ENCODE peak calls at places on chromosomes 13 and 19, in five cellular contexts. One of them, this sample, is unnamed.

GRCh38 chr13:42814868-42815267 is 33.5 kb downstream of the FAM216B start:
- DNase-seq in K562: no peak
- DNase-seq in GM12878: no peak
- DNase-seq in HepG2: no peak
- DNase-seq in HCT116: no peak
- DNase-seq in this sample: peak

GRCh38 chr13:51739403-51740112 is 64.4 kb downstream of the DHRS12 start:
- DNase-seq in HCT116: no peak
- DNase-seq in K562: no peak
- DNase-seq in HepG2: no peak
- DNase-seq in GM12878: no peak
- DNase-seq in this sample: no peak

GRCh38 chr13:97327521-97328221 is 105.5 kb downstream of the MBNL2 start:
- DNase-seq in HepG2: no peak
- DNase-seq in GM12878: no peak
- DNase-seq in HCT116: no peak
- DNase-seq in K562: peak
- DNase-seq in this sample: no peak

GRCh38 chr19:6055013-6055795 is 55.1 kb downstream of the RFX2 start:
- DNase-seq in K562: no peak
- DNase-seq in GM12878: no peak
- DNase-seq in HepG2: no peak
- DNase-seq in HCT116: no peak
- DNase-seq in this sample: no peak

GRCh38 chr19:39671739-39672363 is 16.1 kb downstream of the LGALS16 start:
- DNase-seq in GM12878: no peak
- DNase-seq in HepG2: peak
- DNase-seq in HCT116: peak
- DNase-seq in K562: peak
- DNase-seq in this sample: peak

GRCh38 chr13:98942485-98942884 is 35.4 kb downstream of the DOCK9 start:
- DNase-seq in HepG2: no peak
- DNase-seq in GM12878: no peak
- DNase-seq in K562: no peak
- DNase-seq in HCT116: no peak
- DNase-seq in this sample: no peak

GRCh38 chr19:5966941-5967340 is 11.0 kb downstream of the RANBP3 start:
- DNase-seq in GM12878: no peak
- DNase-seq in K562: no peak
- DNase-seq in HCT116: no peak
- DNase-seq in HepG2: no peak
- DNase-seq in this sample: no peak

GRCh38 chr19:43479226-43479625 is 13.8 kb upstream of the LYPD3 start:
- DNase-seq in K562: no peak
- DNase-seq in HepG2: no peak
- DNase-seq in GM12878: no peak
- DNase-seq in HCT116: no peak
- DNase-seq in this sample: no peak

GRCh38 chr19:6161271-6161850 is 25.9 kb downstream of the ACSBG2 start:
- DNase-seq in GM12878: peak
- DNase-seq in K562: peak
- DNase-seq in HCT116: peak
- DNase-seq in HepG2: peak
- DNase-seq in this sample: peak

GRCh38 chr13:23674795-23675640 is 104.8 kb downstream of the TNFRSF19 start:
- DNase-seq in HCT116: no peak
- DNase-seq in HepG2: peak
- DNase-seq in GM12878: no peak
- DNase-seq in K562: no peak
- DNase-seq in this sample: no peak

GRCh38 chr13:102369303-102369702 is 32.5 kb downstream of the FGF14 start:
- DNase-seq in K562: no peak
- DNase-seq in HCT116: no peak
- DNase-seq in HepG2: no peak
- DNase-seq in GM12878: no peak
- DNase-seq in this sample: no peak

GRCh38 chr13:37106642-37107041 is 1.2 kb upstream of the CSNK1A1L start:
- DNase-seq in GM12878: no peak
- DNase-seq in HCT116: no peak
- DNase-seq in K562: no peak
- DNase-seq in HepG2: no peak
- DNase-seq in this sample: no peak

GRCh38 chr13:23703241-23703640 is 133.0 kb downstream of the TNFRSF19 start:
- DNase-seq in GM12878: no peak
- DNase-seq in HepG2: no peak
- DNase-seq in K562: no peak
- DNase-seq in HCT116: no peak
- DNase-seq in this sample: no peak

GRCh38 chr19:46990998-46991676 is 28.5 kb upstream of the NPAS1 start:
- DNase-seq in K562: peak
- DNase-seq in HCT116: peak
- DNase-seq in HepG2: peak
- DNase-seq in GM12878: peak
- DNase-seq in this sample: peak

GRCh38 chr19:14002571-14003278 is 3.4 kb downstream of the RFX1 start:
- DNase-seq in HCT116: no peak
- DNase-seq in HepG2: no peak
- DNase-seq in GM12878: peak
- DNase-seq in K562: no peak
- DNase-seq in this sample: no peak

GRCh38 chr19:1369214-1369805 is 14.4 kb upstream of the NDUFS7 start:
- DNase-seq in GM12878: no peak
- DNase-seq in HCT116: no peak
- DNase-seq in K562: no peak
- DNase-seq in HepG2: no peak
- DNase-seq in this sample: no peak

GRCh38 chr13:66154981-66155380 is 1075.2 kb downstream of the PCDH9 start:
- DNase-seq in GM12878: no peak
- DNase-seq in K562: no peak
- DNase-seq in HCT116: no peak
- DNase-seq in HepG2: no peak
- DNase-seq in this sample: no peak

GRCh38 chr19:31938675-31939074 is 406.7 kb upstream of the ZNF507 start:
- DNase-seq in K562: no peak
- DNase-seq in GM12878: no peak
- DNase-seq in HepG2: no peak
- DNase-seq in HCT116: no peak
- DNase-seq in this sample: no peak

GRCh38 chr13:29550589-29550988 is 44.9 kb downstream of the SLC7A1 start:
- DNase-seq in GM12878: no peak
- DNase-seq in HCT116: no peak
- DNase-seq in K562: no peak
- DNase-seq in HepG2: no peak
- DNase-seq in this sample: no peak

GRCh38 chr19:4014541-4015491 is 7.3 kb downstream of the PIAS4 start:
- DNase-seq in K562: peak
- DNase-seq in HCT116: no peak
- DNase-seq in HepG2: no peak
- DNase-seq in GM12878: no peak
- DNase-seq in this sample: peak
- TF ChIP-seq ZBTB33 in K562: no peak
- TF ChIP-seq ZBTB33 in HCT116: no peak
- TF ChIP-seq ZBTB33 in HepG2: no peak
- TF ChIP-seq ZBTB33 in GM12878: no peak
- TF ChIP-seq ZBTB33 in this sample: no peak

GRCh38 chr19:29771708-29772415 is 39.9 kb upstream of the CCNE1 start:
- DNase-seq in K562: peak
- DNase-seq in GM12878: no peak
- DNase-seq in HCT116: peak
- DNase-seq in HepG2: peak
- DNase-seq in this sample: peak
- TF ChIP-seq ZBTB33 in K562: no peak
- TF ChIP-seq ZBTB33 in GM12878: no peak
- TF ChIP-seq ZBTB33 in HCT116: no peak
- TF ChIP-seq ZBTB33 in HepG2: no peak
- TF ChIP-seq ZBTB33 in this sample: no peak

GRCh38 chr13:31629085-31629785 is 110.1 kb upstream of the RXFP2 start:
- DNase-seq in GM12878: no peak
- DNase-seq in K562: no peak
- DNase-seq in HCT116: no peak
- DNase-seq in HepG2: no peak
- DNase-seq in this sample: no peak
- TF ChIP-seq ZBTB33 in GM12878: no peak
- TF ChIP-seq ZBTB33 in K562: no peak
- TF ChIP-seq ZBTB33 in HCT116: no peak
- TF ChIP-seq ZBTB33 in HepG2: no peak
- TF ChIP-seq ZBTB33 in this sample: no peak

GRCh38 chr19:10086032-10086903 is at the start of gene SHFL:
- DNase-seq in HCT116: no peak
- DNase-seq in GM12878: no peak
- DNase-seq in HepG2: peak
- DNase-seq in K562: peak
- DNase-seq in this sample: peak
- TF ChIP-seq ZBTB33 in HCT116: no peak
- TF ChIP-seq ZBTB33 in GM12878: no peak
- TF ChIP-seq ZBTB33 in HepG2: no peak
- TF ChIP-seq ZBTB33 in K562: no peak
- TF ChIP-seq ZBTB33 in this sample: no peak

DNA sequence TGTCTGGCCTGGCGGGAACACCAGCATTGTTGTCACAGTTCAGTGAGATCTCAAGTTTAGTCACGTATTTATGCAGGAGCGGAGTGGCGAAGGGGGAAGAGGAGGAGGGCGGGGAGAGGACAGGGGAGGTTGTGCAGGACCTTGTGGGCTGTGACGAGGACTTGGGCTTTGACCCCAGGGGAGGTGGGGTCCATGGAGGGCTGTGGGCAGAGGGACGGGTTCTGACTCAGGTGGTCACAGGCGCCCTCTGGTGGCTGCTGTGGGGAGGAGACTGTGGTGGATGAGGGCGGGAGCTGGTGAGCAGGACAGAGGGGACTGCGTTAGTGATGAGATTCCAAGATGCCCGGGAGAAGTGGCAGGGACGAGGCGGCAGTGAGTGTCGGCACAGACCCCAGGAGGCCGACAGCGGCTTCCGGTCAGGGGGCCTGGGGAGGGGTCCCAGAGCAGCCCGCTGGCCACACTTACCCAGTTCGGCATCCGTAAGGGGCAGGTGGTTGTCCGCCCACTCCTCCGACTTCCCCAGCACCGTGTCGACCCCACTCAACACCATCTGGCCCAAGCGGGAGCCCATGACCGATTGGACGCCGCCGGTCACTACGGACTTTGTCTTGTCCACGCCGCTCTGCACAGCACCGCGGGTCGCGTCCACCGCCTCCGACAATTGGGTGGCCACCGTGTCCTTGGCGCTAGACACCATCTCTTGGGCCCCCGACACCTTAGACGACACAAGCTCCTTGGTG is 15.7 kb downstream of the PLIN3 start:
- DNase-seq in HCT116: no peak
- DNase-seq in GM12878: no peak
- DNase-seq in K562: peak
- DNase-seq in HepG2: peak
- DNase-seq in this sample: peak
- TF ChIP-seq ZBTB33 in HCT116: no peak
- TF ChIP-seq ZBTB33 in GM12878: no peak
- TF ChIP-seq ZBTB33 in K562: peak
- TF ChIP-seq ZBTB33 in HepG2: peak
- TF ChIP-seq ZBTB33 in this sample: no peak